ENCODE peak calls at places on chromosomes 4 and X, in five cellular contexts. I is NCI-H1105 treated with DMSO at 0.1 percent for 48 hours, R is T-cell, D is dermis microvascular lymphatic vessel endothelial cell, S is smooth muscle cell of the brain vasculature. P is an unnamed sample.
A peak's percentile ranks its signal among the peaks of the same experiment; 100 is the strongest.

GRCh38 chr4:102693266-102693850 is 67.4 kb downstream of the MANBA start:
- DNase-seq in I (no peak), R (no peak), D (no peak), S (no peak), P (no peak)

GRCh38 chr4:185305979-185306442 is 89.7 kb downstream of the LRP2BP start:
- DNase-seq in I (no peak), R (no peak), D (peak; percentile 48), S (no peak), P (no peak)

GRCh38 chr4:182716207-182716606 is 201.0 kb downstream of the DCTD start:
- DNase-seq in I (no peak), R (no peak), D (no peak), S (no peak), P (no peak)

GRCh38 chrX:106585478-106585877 is 26.3 kb upstream of the RADX start:
- DNase-seq in I (no peak), R (no peak), D (no peak), S (no peak), P (no peak)

GRCh38 chr4:84482564-84483563 is 16.2 kb downstream of the NKX6-1 start:
- DNase-seq in I (no peak), R (no peak), D (peak; percentile 25), S (no peak), P (no peak)

GRCh38 chrX:72308566-72309296 is 3.0 kb upstream of the CITED1 start:
- DNase-seq in I (peak; percentile 73), R (no peak), D (peak; percentile 51), S (peak; percentile 29), P (no peak)

GRCh38 chr4:7876096-7876993 is 63.3 kb downstream of the AFAP1 start:
- DNase-seq in I (no peak), R (no peak), D (peak; percentile 69), S (no peak), P (peak; percentile 27)

GRCh38 chrX:12447448-12448154 is 309.3 kb downstream of the FRMPD4 start:
- DNase-seq in I (no peak), R (no peak), D (peak; percentile 40), S (no peak), P (no peak)

GRCh38 chr4:157804986-157805385 is 367.8 kb downstream of the GASK1B start:
- DNase-seq in I (no peak), R (no peak), D (peak; percentile 4), S (no peak), P (no peak)

GRCh38 chrX:2311483-2311882 is 189.3 kb downstream of the DHRSX start:
- DNase-seq in I (no peak), R (no peak), D (no peak), S (no peak), P (no peak)

GRCh38 chrX:80285131-80285773 is 135.0 kb upstream of the TENT5D start:
- DNase-seq in I (peak; percentile 39), R (no peak), D (peak; percentile 0), S (no peak), P (no peak)

GRCh38 chrX:626745-627509 is 3.7 kb upstream of the SHOX start:
- DNase-seq in I (no peak), R (no peak), D (no peak), S (no peak), P (no peak)

GRCh38 chrX:134836497-134836968 is 154.3 kb upstream of the SMIM10 start:
- DNase-seq in I (no peak), R (no peak), D (peak; percentile 38), S (no peak), P (no peak)

GRCh38 chrX:104428231-104428630 is 137.8 kb upstream of the IL1RAPL2 start:
- DNase-seq in I (no peak), R (no peak), D (no peak), S (no peak), P (no peak)

GRCh38 chr4:188029114-188029513 is 33.5 kb downstream of the ZFP42 start:
- DNase-seq in I (no peak), R (no peak), D (no peak), S (no peak), P (no peak)

GRCh38 chrX:97200454-97200853 is 316.7 kb downstream of the RPA4 start:
- DNase-seq in I (no peak), R (no peak), D (no peak), S (no peak), P (no peak)

GRCh38 chrX:67619253-67619652 is 75.4 kb downstream of the AR start:
- DNase-seq in I (no peak), R (no peak), D (peak; percentile 77), S (no peak), P (no peak)

GRCh38 chrX:40074959-40075332 is 22.8 kb downstream of the BCOR start:
- DNase-seq in I (no peak), R (no peak), D (no peak), S (no peak), P (no peak)

GRCh38 chr4:164462471-164462870 is 291.5 kb upstream of the SMIM31 start:
- DNase-seq in I (no peak), R (no peak), D (no peak), S (no peak), P (no peak)

GRCh38 chr4:25663778-25664177 is 8.1 kb downstream of the SLC34A2 start:
- DNase-seq in I (no peak), R (no peak), D (no peak), S (no peak), P (no peak)

GRCh38 chrX:85506871-85507270 is 127.4 kb upstream of the POF1B start:
- DNase-seq in I (no peak), R (no peak), D (no peak), S (no peak), P (no peak)

GRCh38 chr4:52750819-52751348 is 341 bp downstream of the ERVMER34-1 start:
- DNase-seq in I (no peak), R (no peak), D (peak; percentile 29), S (no peak), P (no peak)

GRCh38 chr4:1209821-1210220 is 37.4 kb upstream of the SPON2 start:
- DNase-seq in I (no peak), R (no peak), D (peak; percentile 14), S (no peak), P (no peak)

GRCh38 chr4:47031713-47032404 is 492 bp downstream of the GABRB1 start:
- DNase-seq in I (no peak), R (no peak), D (no peak), S (no peak), P (no peak)